ENCODE peak calls at places on chromosomes 2 and 18, in six cellular contexts. H, P, E, Q, T and F are unnamed samples.

GRCh38 chr2:133240505-133241230 is 327.6 kb downstream of the NCKAP5 start:
- DNase-seq in E (no peak), T (no peak), Q (no peak), H (no peak), P (no peak), F (no peak)

GRCh38 chr2:169365093-169365483 is 2.8 kb upstream of the LRP2 start:
- DNase-seq in E (no peak), H (no peak), Q (no peak), T (no peak), P (no peak), F (peak)

GRCh38 chr2:219851169-219851568 is 223.7 kb downstream of the SLC4A3 start:
- DNase-seq in E (no peak), Q (no peak), T (no peak), P (no peak), H (peak), F (no peak)

GRCh38 chr2:21059885-21060610 is 16.2 kb upstream of the APOB start:
- DNase-seq in H (no peak), Q (no peak), E (no peak), T (no peak), P (no peak), F (no peak)

GRCh38 chr2:142030735-142031134 is 100.1 kb downstream of the LRP1B start:
- DNase-seq in T (no peak), P (peak), Q (no peak), E (no peak), H (no peak), F (no peak)

GRCh38 chr2:219968685-219969345 is 341.4 kb downstream of the SLC4A3 start:
- DNase-seq in E (no peak), H (no peak), T (no peak), P (peak), Q (no peak), F (no peak)

GRCh38 chr2:74573747-74574562 is 19.4 kb downstream of the DOK1 start:
- DNase-seq in P (no peak), H (no peak), E (no peak), T (no peak), Q (peak), F (peak)

GRCh38 chr18:69998523-69998987 is 50.9 kb upstream of the CD226 start:
- DNase-seq in Q (no peak), H (no peak), T (no peak), E (no peak), P (no peak), F (no peak)

GRCh38 chr2:230666885-230667712 is 45.5 kb upstream of the CAB39 start:
- DNase-seq in E (no peak), H (peak), Q (peak), T (no peak), P (peak), F (no peak)

GRCh38 chr2:75595541-75596395 is 35.0 kb upstream of the EVA1A start:
- DNase-seq in H (no peak), E (peak), T (no peak), Q (peak), P (peak), F (no peak)

GRCh38 chr2:199833525-199833924 is 17.5 kb downstream of the FTCDNL1 start:
- DNase-seq in P (no peak), Q (no peak), H (no peak), T (no peak), E (no peak), F (no peak)

GRCh38 chr2:160751021-160751420 is 257.4 kb upstream of the RBMS1 start:
- DNase-seq in P (peak), Q (peak), T (no peak), H (no peak), E (no peak), F (no peak)

GRCh38 chr2:160157861-160158813 is 41.9 kb downstream of the ITGB6 start:
- DNase-seq in P (no peak), E (no peak), T (no peak), H (no peak), Q (peak), F (no peak)

GRCh38 chr2:132538331-132538855 is 121.8 kb downstream of the GPR39 start:
- DNase-seq in T (no peak), H (no peak), Q (no peak), E (no peak), P (no peak), F (no peak)

GRCh38 chr2:4340536-4340935 is 637.2 kb downstream of the DCDC2C start:
- DNase-seq in T (no peak), E (no peak), Q (peak), P (no peak), H (no peak), F (no peak)

GRCh38 chr18:26656944-26657536 is 108.7 kb upstream of the KCTD1 start:
- DNase-seq in Q (peak), T (peak), P (peak), H (peak), E (no peak), F (peak)
- TF ChIP-seq CTCF in Q (peak), T (peak), P (peak), H (peak), E (peak), F (no peak)

GRCh38 chr2:25165992-25166618 is 2.3 kb downstream of the POMC start:
- DNase-seq in T (no peak), E (no peak), P (no peak), H (peak), Q (no peak), F (peak)
- TF ChIP-seq CTCF in T (peak), E (peak), P (peak), H (peak), Q (peak), F (peak)

DNA sequence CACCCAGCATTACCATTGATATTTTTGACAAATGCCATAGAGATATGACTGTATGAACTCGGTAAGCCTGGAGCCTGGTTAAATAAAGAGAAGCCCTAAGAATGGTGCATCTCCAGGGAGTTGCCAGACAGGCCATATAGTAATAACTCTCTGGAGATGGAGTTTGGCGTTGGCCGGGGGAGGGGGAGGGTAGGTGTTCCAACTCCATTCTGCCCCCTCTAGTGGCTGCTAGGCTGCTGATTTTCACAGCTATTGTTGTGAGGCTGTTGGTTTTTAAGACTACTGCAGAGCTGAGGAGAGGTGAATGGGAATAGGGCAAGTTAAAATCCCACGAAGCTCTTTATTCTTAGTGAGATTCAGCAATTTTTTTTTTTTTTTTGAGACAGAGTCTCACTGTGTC is 99.9 kb downstream of the GALNT14 start:
- DNase-seq in P (no peak), H (peak), Q (no peak), T (no peak), E (no peak), F (no peak)
- TF ChIP-seq CTCF in P (no peak), H (peak), Q (peak), T (no peak), E (no peak), F (no peak)

DNA sequence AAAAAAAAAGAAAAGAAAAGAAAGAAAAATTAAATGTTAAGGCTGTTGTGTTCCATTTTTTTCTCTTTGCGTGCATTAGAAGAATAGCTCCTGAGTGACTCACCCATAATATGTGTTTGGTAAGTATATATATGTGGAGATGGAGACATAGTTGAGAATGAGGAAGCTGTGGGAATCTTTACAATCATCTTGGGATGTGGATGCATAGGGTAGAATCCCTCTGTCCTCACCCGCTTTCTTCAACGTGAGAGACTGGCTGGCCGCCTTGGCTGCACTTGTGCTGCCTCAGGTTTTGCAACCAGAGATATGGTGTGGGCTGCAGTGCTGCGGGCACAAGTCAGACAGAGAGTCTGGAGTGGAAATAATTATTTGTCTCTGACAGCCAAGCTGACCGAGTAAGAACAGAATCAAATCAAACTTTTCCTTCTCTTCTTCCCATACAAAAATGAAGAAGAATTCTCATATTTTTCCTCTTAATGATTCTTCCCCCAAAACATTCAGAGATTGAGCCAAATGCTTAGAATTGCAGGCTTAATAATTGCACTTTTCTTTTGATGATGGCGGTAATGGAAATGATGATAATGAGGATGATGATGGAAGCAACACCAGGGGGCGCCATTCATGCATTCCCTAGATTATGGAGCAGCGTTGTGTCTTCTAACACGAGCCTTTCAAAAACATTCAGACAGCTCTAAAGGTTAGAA is 48.5 kb downstream of the SERPINB7 start:
- DNase-seq in H (no peak), E (no peak), T (no peak), Q (peak), P (peak), F (peak)
- TF ChIP-seq CTCF in H (peak), E (no peak), T (peak), Q (peak), P (peak), F (peak)

GRCh38 chr18:40159141-40160017 is 1795.7 kb upstream of the PIK3C3 start:
- DNase-seq in H (no peak), P (peak), T (no peak), Q (peak), E (peak), F (no peak)
- TF ChIP-seq CTCF in H (peak), P (peak), T (peak), Q (peak), E (peak), F (no peak)

GRCh38 chr2:62789918-62790317 is 84.4 kb downstream of the EHBP1 start:
- DNase-seq in T (no peak), Q (no peak), H (no peak), P (no peak), E (no peak), F (no peak)

GRCh38 chr2:62785216-62785615 is 79.7 kb downstream of the EHBP1 start:
- DNase-seq in Q (peak), E (no peak), T (no peak), P (peak), H (no peak), F (peak)

GRCh38 chr2:62785810-62786593 is 80.5 kb downstream of the EHBP1 start:
- DNase-seq in Q (peak), E (no peak), T (no peak), P (peak), H (no peak), F (no peak)

GRCh38 chr2:62789518-62789917 is 84.0 kb downstream of the EHBP1 start:
- DNase-seq in Q (no peak), T (no peak), H (no peak), P (no peak), E (no peak), F (no peak)

DNA sequence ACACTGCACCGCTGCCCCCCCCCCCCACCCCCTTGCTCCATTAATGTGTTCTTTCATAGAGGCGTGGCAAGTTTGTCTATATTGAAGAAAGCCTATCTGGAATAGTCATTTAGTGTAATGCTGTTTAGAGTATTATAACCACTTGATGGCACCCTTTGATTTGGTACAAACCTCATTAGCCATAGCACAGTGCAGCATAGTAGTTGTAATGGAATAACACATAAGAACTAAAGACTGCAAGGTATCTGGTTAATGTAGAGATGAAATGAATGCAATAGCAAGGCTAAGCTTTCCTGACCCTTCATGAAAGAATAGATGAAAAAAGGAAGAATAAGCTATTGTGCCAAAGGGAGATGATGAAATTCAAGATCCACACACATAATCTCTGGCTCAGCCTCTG is 81.9 kb downstream of the EHBP1 start:
- DNase-seq in E (peak), P (peak), T (no peak), Q (peak), H (no peak), F (peak)
- TF ChIP-seq CTCF in E (peak), P (peak), T (peak), Q (peak), H (no peak), F (peak)

GRCh38 chr18:7452331-7452730 is 114.8 kb upstream of the PTPRM start:
- DNase-seq in Q (peak), H (peak), T (no peak), E (no peak), P (no peak), F (peak)
- TF ChIP-seq CTCF in Q (peak), H (peak), T (peak), E (peak), P (peak), F (peak)